ENCODE peak calls at places on chromosome 14, in nine cellular contexts. I is upper lobe of right lung; E is CD8-positive, alpha-beta T cell; D is CD8-positive, alpha-beta memory T cell; H is stomach; Q is right cardiac atrium; T is IMR-90; L is tibial nerve; V is uterus. A is an unnamed sample.

GRCh38 chr14:65225299-65226159 is 123.2 kb upstream of the MAX start:
- DNase-seq in I (no peak), L (no peak), V (no peak), D (no peak), H (no peak), T (no peak), Q (no peak), E (no peak), A (no peak)

GRCh38 chr14:102346645-102347044 is 16.0 kb downstream of the CINP start:
- DNase-seq in T (no peak), E (no peak), L (no peak), I (no peak), V (no peak), Q (no peak), H (no peak), D (no peak), A (no peak)

GRCh38 chr14:103880334-103880985 is 33.1 kb upstream of the PPP1R13B start:
- DNase-seq in L (peak; percentile 83), H (peak; percentile 91), E (no peak), Q (peak; percentile 95), T (peak; percentile 51), I (peak; percentile 92), D (peak; percentile 65), V (peak; percentile 74), A (peak; percentile 86)

GRCh38 chr14:56474419-56475022 is 105.1 kb upstream of the TMEM260 start:
- DNase-seq in L (peak; percentile 14), H (no peak), Q (no peak), E (no peak), I (no peak), V (no peak), T (peak; percentile 41), D (no peak), A (no peak)

GRCh38 chr14:96122496-96122895 is 82.1 kb upstream of the BDKRB2 start:
- DNase-seq in D (no peak), T (peak; percentile 90), V (no peak), I (no peak), E (no peak), Q (no peak), L (peak; percentile 44), H (no peak), A (no peak)

GRCh38 chr14:33567003-33567735 is 383.7 kb downstream of the EGLN3 start:
- DNase-seq in E (no peak), T (no peak), D (no peak), I (no peak), H (no peak), V (no peak), L (no peak), Q (no peak), A (no peak)

GRCh38 chr14:64337901-64338615 is 43.9 kb upstream of the ESR2 start:
- DNase-seq in T (peak; percentile 58), I (no peak), E (no peak), V (no peak), Q (no peak), D (peak; percentile 47), H (peak; percentile 31), L (peak; percentile 19), A (no peak)

GRCh38 chr14:68195126-68195525 is 375.5 kb downstream of the RAD51B start:
- DNase-seq in E (no peak), L (no peak), H (no peak), Q (no peak), D (no peak), V (no peak), T (no peak), I (no peak), A (no peak)

GRCh38 chr14:65414961-65415589 is 2.5 kb downstream of the FUT8 start:
- DNase-seq in V (no peak), D (no peak), E (no peak), Q (no peak), L (peak; percentile 27), I (no peak), H (no peak), T (peak; percentile 50), A (peak; percentile 16)

GRCh38 chr14:101965796-101966718 is 1.7 kb downstream of the DYNC1H1 start:
- DNase-seq in Q (no peak), V (no peak), H (no peak), L (no peak), D (no peak), E (no peak), T (no peak), I (no peak), A (no peak)

GRCh38 chr14:51328089-51328941 is 88.3 kb downstream of the TMX1 start:
- DNase-seq in Q (no peak), T (peak; percentile 82), V (peak; percentile 67), I (no peak), D (no peak), H (no peak), E (no peak), L (no peak), A (peak; percentile 30)
- H3K4me3 ChIP-seq in Q (no peak overlapping the region), T (peak overlapping the region; percentile 15), V (peak overlapping the region; percentile 9), I (no peak overlapping the region), D (no peak overlapping the region), H (no peak overlapping the region), E (no peak overlapping the region), L (no peak overlapping the region), A (no peak overlapping the region)

GRCh38 chr14:105346200-105346533 is 31.6 kb downstream of the PACS2 start:
- DNase-seq in E (no peak), V (no peak), Q (peak; percentile 38), I (no peak), T (no peak), H (no peak), L (no peak), D (no peak), A (peak; percentile 12)

GRCh38 chr14:105347587-105347968 is 33.0 kb downstream of the PACS2 start:
- DNase-seq in E (no peak), V (no peak), T (no peak), H (no peak), D (no peak), Q (peak; percentile 28), I (no peak), L (no peak), A (no peak)

GRCh38 chr14:105340821-105341408 is 26.4 kb downstream of the PACS2 start:
- DNase-seq in E (no peak), H (no peak), Q (peak; percentile 55), I (no peak), D (no peak), T (peak; percentile 11), V (no peak), L (no peak), A (no peak)

GRCh38 chr14:105346880-105347586 is 32.5 kb downstream of the PACS2 start:
- DNase-seq in Q (peak; percentile 28), D (no peak), V (no peak), I (no peak), E (no peak), H (no peak), T (no peak), L (no peak), A (no peak)

GRCh38 chr14:105343194-105343593 is 28.6 kb downstream of the PACS2 start:
- DNase-seq in I (no peak), E (no peak), T (peak; percentile 56), H (no peak), D (no peak), V (no peak), L (no peak), Q (no peak), A (no peak)
- H3K4me1 ChIP-seq in I (peaks cover under 1% of the 10 kb centered on the region), E (peaks cover 6% of the 10 kb centered on the region), T (peaks cover 7% of the 10 kb centered on the region), H (peaks cover 61% of the 10 kb centered on the region), D (no peaks in the 10 kb centered on the region), V (peaks cover 4% of the 10 kb centered on the region), L (peaks cover 33% of the 10 kb centered on the region), Q (peaks cover 15% of the 10 kb centered on the region), A (peaks cover 49% of the 10 kb centered on the region)

GRCh38 chr14:99599440-99599839 is 4.6 kb downstream of the CCDC85C start:
- DNase-seq in L (no peak), T (no peak), H (no peak), E (no peak), I (no peak), Q (no peak), D (no peak), V (no peak), A (no peak)

GRCh38 chr14:99602054-99602787 is 1.8 kb downstream of the CCDC85C start:
- DNase-seq in E (no peak), T (peak; percentile 37), I (peak; percentile 79), L (no peak), V (no peak), H (peak; percentile 38), Q (no peak), D (no peak), A (no peak)

GRCh38 chr14:99598774-99599173 is 5.2 kb downstream of the CCDC85C start:
- DNase-seq in I (no peak), H (no peak), Q (no peak), E (no peak), T (no peak), L (no peak), D (no peak), V (no peak), A (no peak)

GRCh38 chr14:99601301-99601945 is 2.6 kb downstream of the CCDC85C start:
- DNase-seq in D (no peak), Q (no peak), I (no peak), E (no peak), L (no peak), V (no peak), T (peak; percentile 65), H (no peak), A (no peak)

GRCh38 chr14:99600232-99600888 is 3.6 kb downstream of the CCDC85C start:
- DNase-seq in H (no peak), L (no peak), T (no peak), I (no peak), E (no peak), D (no peak), Q (no peak), V (no peak), A (no peak)
- H3K4me3 ChIP-seq in H (peak overlapping the region; percentile 67), L (no peak overlapping the region), T (no peak overlapping the region), I (no peak overlapping the region), E (no peak overlapping the region), D (no peak overlapping the region), Q (no peak overlapping the region), V (no peak overlapping the region), A (no peak overlapping the region)

GRCh38 chr14:39174560-39175444 is at the start of gene PNN:
- DNase-seq in V (peak; percentile 97), I (peak; percentile 97), E (peak; percentile 95), Q (peak; percentile 98), H (peak; percentile 96), D (peak; percentile 99), L (peak; percentile 93), T (peak; percentile 100), A (peak; percentile 94)

GRCh38 chr14:39176263-39177167 is 1.5 kb downstream of the PNN start:
- DNase-seq in Q (no peak), E (no peak), V (no peak), D (no peak), I (no peak), L (no peak), H (no peak), T (no peak), A (no peak)

GRCh38 chr14:39175445-39176262 is 600 bp downstream of the PNN start:
- DNase-seq in Q (no peak), D (no peak), T (peak; percentile 21), E (peak; percentile 3), L (no peak), V (no peak), H (no peak), I (peak; percentile 76), A (no peak)

GRCh38 chr14:39169541-39169900 is 612 bp downstream of the TRAPPC6B start:
- DNase-seq in E (no peak), T (no peak), Q (no peak), I (no peak), V (no peak), L (no peak), H (no peak), D (no peak), A (no peak)

DNA sequence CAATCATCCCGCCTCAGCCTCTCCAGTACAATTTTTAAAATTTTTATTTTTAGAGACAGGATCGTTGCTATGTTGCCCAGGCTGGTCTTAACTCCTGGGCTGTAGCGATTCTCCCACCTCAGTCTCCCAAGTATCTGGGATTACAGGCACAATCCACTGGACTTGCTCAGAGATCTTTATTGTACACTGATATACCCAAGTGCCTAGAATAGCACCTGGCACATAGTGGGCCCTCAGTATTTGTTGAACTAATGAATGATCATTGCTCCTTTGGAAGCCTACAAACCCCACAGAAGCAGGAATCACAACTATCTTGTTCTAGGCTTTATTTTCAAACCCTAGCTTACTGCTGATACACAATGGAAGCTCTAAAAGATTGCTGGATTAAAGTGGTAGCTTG is 1.9 kb upstream of the PNN start:
- DNase-seq in I (no peak), Q (no peak), D (no peak), V (no peak), E (no peak), T (no peak), H (no peak), L (no peak), A (no peak)
- H3K4me1 ChIP-seq in I (peaks cover 28% of the 10 kb centered on the region), Q (peaks cover 2% of the 10 kb centered on the region), D (peaks cover 51% of the 10 kb centered on the region), V (peaks cover 10% of the 10 kb centered on the region), E (peaks cover 33% of the 10 kb centered on the region), T (no peaks in the 10 kb centered on the region), H (peaks cover 52% of the 10 kb centered on the region), L (peaks cover 28% of the 10 kb centered on the region), A (peaks cover 39% of the 10 kb centered on the region)